ENCODE peak calls at places on chromosomes 2 and 18, in nine cellular contexts. Q is glutamatergic neuron, A is HCT116, Z is OCI-LY7, P is GM20000, G is cardiac muscle cell, U is cardiac fibroblast, X is mesothelial cell of epicardium, J is progenitor cell of endocrine pancreas. V is an unnamed sample.

GRCh38 chr2:14324308-14324707 is 308.2 kb upstream of the LRATD1 start:
- DNase-seq in A (no peak), J (no peak), U (no peak), G (no peak), X (no peak), P (no peak), Z (no peak), Q (no peak), V (no peak)

GRCh38 chr2:164504253-164504652 is 117.0 kb downstream of the GRB14 start:
- DNase-seq in Z (no peak), G (peak; percentile 10), A (no peak), P (no peak), U (no peak), X (no peak), Q (no peak), J (no peak), V (peak; percentile 15)

GRCh38 chr2:150581717-150582472 is 94.4 kb upstream of the RND3 start:
- DNase-seq in U (no peak), P (no peak), Q (no peak), Z (no peak), G (no peak), J (no peak), A (no peak), X (no peak), V (no peak)

GRCh38 chr18:80034852-80035406 is 695 bp downstream of the RBFA start:
- DNase-seq in U (peak; percentile 12), J (no peak), G (peak; percentile 13), P (no peak), Z (no peak), X (no peak), A (no peak), Q (no peak), V (no peak)

GRCh38 chr2:11481789-11482472 is 16.0 kb upstream of the E2F6 start:
- DNase-seq in P (no peak), G (no peak), Q (peak; percentile 46), J (peak; percentile 13), X (no peak), Z (no peak), A (no peak), U (no peak), V (no peak)

GRCh38 chr18:474416-474815 is 26.1 kb downstream of the COLEC12 start:
- DNase-seq in U (peak; percentile 59), G (peak; percentile 58), A (no peak), Q (no peak), Z (no peak), J (no peak), X (no peak), P (no peak), V (no peak)

GRCh38 chr2:63553049-63553448 is 35.2 kb downstream of the WDPCP start:
- DNase-seq in Q (no peak), J (no peak), Z (no peak), X (no peak), P (no peak), A (no peak), U (peak; percentile 27), G (peak; percentile 6), V (no peak)

GRCh38 chr2:96763511-96764252 is 3.0 kb downstream of the CNNM4 start:
- DNase-seq in J (no peak), G (peak; percentile 14), A (no peak), Z (peak; percentile 55), U (no peak), X (no peak), P (peak; percentile 66), Q (no peak), V (peak; percentile 37)

GRCh38 chr18:985301-985700 is 80.6 kb downstream of the ADCYAP1 start:
- DNase-seq in Q (peak; percentile 57), J (no peak), Z (no peak), P (no peak), U (no peak), X (no peak), A (no peak), G (no peak), V (no peak)

GRCh38 chr2:72512376-72512775 is 313.5 kb downstream of the EXOC6B start:
- DNase-seq in G (no peak), J (no peak), Q (no peak), A (no peak), P (no peak), X (no peak), U (no peak), Z (no peak), V (no peak)

GRCh38 chr18:32552421-32553030 is 81.8 kb upstream of the GAREM1 start:
- DNase-seq in G (peak; percentile 75), J (peak; percentile 23), A (peak; percentile 74), U (peak; percentile 77), Z (peak; percentile 62), Q (peak; percentile 47), P (peak; percentile 68), X (no peak), V (peak; percentile 66)

GRCh38 chr2:18671363-18671762 is 82.0 kb upstream of the NT5C1B start:
- DNase-seq in Q (no peak), U (no peak), A (no peak), Z (no peak), G (no peak), J (no peak), X (no peak), P (no peak), V (no peak)

GRCh38 chr2:42742740-42743666 is 20.9 kb downstream of the OXER1 start:
- DNase-seq in P (no peak), Q (no peak), J (no peak), G (no peak), Z (no peak), A (no peak), U (no peak), X (no peak), V (no peak)

DNA sequence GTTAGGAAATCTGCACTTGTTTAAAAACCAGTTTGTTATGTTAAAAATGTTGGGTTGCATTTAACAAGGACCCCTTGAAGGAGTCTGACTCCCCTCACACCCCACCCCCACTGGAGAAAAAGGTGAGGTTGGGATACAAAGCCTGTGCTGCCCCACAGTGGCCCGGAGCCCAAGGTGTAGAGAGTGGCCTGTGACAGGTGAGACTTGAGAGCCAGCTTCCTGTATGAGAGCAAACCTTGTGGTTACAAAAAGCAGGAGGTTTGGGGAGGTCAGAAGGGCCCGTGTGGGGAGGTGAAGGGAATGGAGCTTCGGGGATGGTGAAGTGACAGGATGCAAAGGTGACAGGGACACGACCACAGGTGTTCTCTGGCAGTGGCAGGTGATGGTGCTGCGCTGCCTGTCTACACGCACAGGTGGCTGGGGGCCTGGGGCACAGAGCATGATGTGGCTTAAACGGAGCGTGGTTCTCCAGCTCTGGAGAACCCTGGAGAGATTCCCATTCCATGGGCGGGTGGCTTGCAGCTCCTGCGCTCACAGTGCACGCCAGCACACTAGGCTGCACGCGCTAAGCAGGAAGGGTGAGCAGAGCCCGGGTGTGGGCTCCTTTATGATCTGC is 29.0 kb downstream of the IMPA2 start:
- DNase-seq in P (no peak), J (no peak), Q (no peak), A (no peak), U (no peak), X (no peak), Z (no peak), G (no peak), V (no peak)
- TF ChIP-seq CTCF in P (no peak), J (peak; percentile 16), Q (no peak), A (no peak), U (no peak), X (no peak), Z (peak; percentile 46), G (no peak), V (no peak)

GRCh38 chr18:13801260-13801601 is 22.7 kb upstream of the MC5R start:
- DNase-seq in Z (no peak), Q (peak; percentile 34), X (no peak), U (no peak), A (no peak), G (no peak), P (no peak), J (no peak), V (no peak)

GRCh38 chr18:13804305-13804704 is 19.6 kb upstream of the MC5R start:
- DNase-seq in Z (no peak), Q (no peak), U (no peak), X (no peak), J (no peak), A (no peak), P (no peak), G (no peak), V (no peak)

GRCh38 chr18:13799396-13799795 is 24.6 kb upstream of the MC5R start:
- DNase-seq in J (no peak), Q (no peak), X (no peak), G (no peak), Z (no peak), P (no peak), A (no peak), U (no peak), V (no peak)

GRCh38 chr18:13797157-13797611 is 26.8 kb upstream of the MC5R start:
- DNase-seq in U (no peak), Q (no peak), P (no peak), A (no peak), J (no peak), G (no peak), Z (no peak), X (no peak), V (no peak)

GRCh38 chr18:13800505-13801259 is 23.3 kb upstream of the MC5R start:
- DNase-seq in A (peak; percentile 55), P (peak; percentile 58), J (peak; percentile 69), X (peak; percentile 40), G (peak; percentile 42), Q (peak; percentile 77), Z (no peak), U (peak; percentile 48), V (peak; percentile 79)
- TF ChIP-seq CTCF in A (peak; percentile 66), P (peak; percentile 9), J (peak; percentile 59), X (no peak), G (peak; percentile 38), Q (no peak), Z (peak; percentile 37), U (peak; percentile 45), V (no peak)

GRCh38 chr2:233414273-233414654 is 60.0 kb downstream of the DGKD start:
- DNase-seq in Z (no peak), U (peak; percentile 31), P (no peak), X (no peak), G (peak; percentile 29), A (peak; percentile 50), J (no peak), Q (no peak), V (no peak)
- TF ChIP-seq CTCF in Z (no peak), U (no peak), P (no peak), X (no peak), G (no peak), A (peak; percentile 7), J (no peak), Q (no peak), V (no peak)

DNA sequence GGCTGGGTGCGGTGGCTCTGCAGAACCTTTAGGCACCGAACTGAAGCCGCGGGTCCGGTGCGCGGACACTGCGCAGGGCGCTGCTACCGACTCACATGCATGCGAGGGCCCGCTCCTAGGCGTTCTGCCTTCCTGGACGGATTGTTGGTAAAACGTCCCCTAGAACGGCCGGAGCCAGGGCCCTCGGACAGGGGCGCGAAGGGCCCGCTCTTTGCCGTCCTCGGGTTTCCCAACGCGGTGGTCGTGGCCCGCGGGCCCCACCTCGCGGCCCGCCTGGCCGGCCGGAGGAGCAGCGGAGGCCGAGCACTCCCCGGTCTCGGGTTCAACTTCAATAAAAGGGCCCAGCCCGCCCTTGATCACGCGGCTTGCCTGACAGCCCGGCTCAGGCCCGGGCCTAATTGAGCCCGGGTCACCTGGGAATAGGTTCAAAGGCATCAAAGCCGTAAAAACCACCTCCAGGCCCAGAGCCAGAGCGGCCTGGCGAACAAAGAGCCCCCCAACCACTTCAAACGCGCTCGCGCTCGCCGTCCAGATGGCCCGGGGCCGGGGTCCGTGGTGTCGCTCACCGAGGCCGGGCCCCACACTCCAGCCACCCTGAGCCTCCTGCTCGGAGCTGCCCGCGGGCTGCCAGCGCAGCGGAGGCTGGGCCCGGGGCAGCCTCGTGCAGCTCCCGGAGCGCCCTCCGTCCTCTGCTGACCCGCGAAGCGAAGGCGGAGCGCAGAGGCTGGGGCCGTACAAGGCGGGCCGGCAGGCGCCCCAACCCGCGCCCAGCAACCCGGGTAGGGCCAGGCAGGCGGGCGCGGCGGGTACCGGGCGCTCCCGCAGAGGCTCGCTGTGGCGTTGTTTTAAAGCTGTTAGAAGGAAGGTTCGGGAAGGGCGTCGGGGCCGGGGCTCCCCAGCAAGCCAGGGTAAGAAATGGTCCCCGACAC is 1.1 kb upstream of the TWIST2 start:
- DNase-seq in A (no peak), P (no peak), U (peak; percentile 63), Z (no peak), Q (peak; percentile 58), X (no peak), G (peak; percentile 67), J (no peak), V (no peak)
- TF ChIP-seq CTCF in A (no peak), P (no peak), U (no peak), Z (no peak), Q (no peak), X (no peak), G (peak; percentile 16), J (peak; percentile 12), V (no peak)

V was measured in endothelial cell.